ENCODE peak calls at places on chromosomes 11 and 22, in eight cellular contexts. A is DMS53; C is stimulated activated CD4-positive, alpha-beta T cell treated with anti-CD3 and anti-CD28 coated beads, Interleukin-15, amount 100 ng/mL, for 24 hours; X is ovary; G is epithelial cell of proximal tubule; B is body of pancreas; N is HTR-8/SVneo; W is ACHN. P is an unnamed sample.

GRCh38 chr11:12092714-12093113 is 17.7 kb upstream of the MICAL2 start:
- DNase-seq in X (no peak), G (no peak), W (no peak), C (no peak), B (no peak), N (no peak), A (no peak), P (no peak)

GRCh38 chr11:120324932-120325810 is at the start of gene TLCD5:
- DNase-seq in X (peak), A (peak), C (peak), B (peak), G (no peak), W (peak), N (peak), P (peak)

GRCh38 chr11:17384002-17384511 is 4.4 kb downstream of the KCNJ11 start:
- DNase-seq in X (peak), C (peak), B (peak), N (peak), G (no peak), W (peak), A (peak), P (peak)

GRCh38 chr11:65036931-65037330 is 4.1 kb upstream of the SAC3D1 start:
- DNase-seq in C (no peak), B (peak), X (no peak), N (no peak), A (no peak), W (no peak), G (no peak), P (peak)

GRCh38 chr22:41873391-41873790 is 40.5 kb downstream of the SREBF2 start:
- DNase-seq in N (no peak), B (no peak), G (no peak), A (no peak), C (peak), W (no peak), X (no peak), P (no peak)

GRCh38 chr22:45083659-45084305 is 74.0 kb upstream of the PHF21B start:
- DNase-seq in W (peak), G (peak), B (no peak), A (no peak), X (no peak), C (peak), N (peak), P (no peak)

GRCh38 chr11:132078230-132078629 is 707.8 kb downstream of the NTM start:
- DNase-seq in N (no peak), G (no peak), W (no peak), B (no peak), X (no peak), C (no peak), A (no peak), P (no peak)

GRCh38 chr11:82864268-82864667 is 36.0 kb downstream of the PRCP start:
- DNase-seq in B (peak), A (peak), W (peak), N (peak), C (peak), G (peak), X (no peak), P (peak)

GRCh38 chr11:17386331-17387084 is 2.0 kb downstream of the KCNJ11 start:
- DNase-seq in N (peak), W (peak), B (peak), G (no peak), X (no peak), C (peak), A (peak), P (no peak)

GRCh38 chr11:118956094-118956846 is at the start of gene UPK2:
- DNase-seq in B (peak), G (no peak), C (peak), N (peak), X (peak), A (peak), W (peak), P (peak)

GRCh38 chr11:47881145-47881544 is 33.0 kb upstream of the NUP160 start:
- DNase-seq in X (no peak), C (no peak), B (no peak), G (no peak), A (no peak), W (no peak), N (no peak), P (no peak)

GRCh38 chr22:45709866-45710265 is 38.2 kb downstream of the ATXN10 start:
- DNase-seq in X (no peak), C (no peak), B (no peak), A (no peak), G (no peak), W (peak), N (no peak), P (no peak)

GRCh38 chr11:71447791-71448256 is 369 bp downstream of the DHCR7 start:
- DNase-seq in N (peak), G (no peak), A (peak), B (peak), W (no peak), X (no peak), C (peak), P (peak)

GRCh38 chr22:46732041-46732379 is 6.0 kb downstream of the CERK start:
- DNase-seq in W (no peak), N (no peak), A (no peak), C (no peak), X (no peak), G (no peak), B (no peak), P (no peak)

GRCh38 chr11:4072668-4073285 is 21.8 kb upstream of the RRM1 start:
- DNase-seq in X (no peak), N (peak), W (peak), C (peak), B (peak), G (no peak), A (peak), P (no peak)

GRCh38 chr11:86492370-86493030 is 117.8 kb downstream of the CCDC81 start:
- DNase-seq in A (no peak), X (no peak), B (no peak), W (no peak), N (no peak), C (no peak), G (no peak), P (no peak)

GRCh38 chr11:93131709-93132108 is 66.1 kb downstream of the SLC36A4 start:
- DNase-seq in W (peak), X (no peak), G (no peak), A (peak), N (no peak), B (no peak), C (no peak), P (no peak)

GRCh38 chr11:63769719-63770443 is 1.3 kb upstream of the ZFTA start:
- DNase-seq in W (no peak), N (no peak), B (peak), A (peak), X (no peak), C (no peak), G (no peak), P (no peak)

GRCh38 chr11:43467958-43468357 is 109.2 kb downstream of the TTC17 start:
- DNase-seq in B (no peak), W (no peak), A (no peak), N (no peak), G (no peak), X (no peak), C (no peak), P (no peak)